ENCODE peak calls at places on chromosomes 5 and 9, in five cellular contexts. B, C, X, Z and G are unnamed samples.

GRCh38 chr5:169668732-169669131 is 31.7 kb downstream of the DOCK2 start:
- DNase-seq in Z (no peak), X (no peak), C (no peak), B (peak; percentile 29), G (no peak)

GRCh38 chr9:73906671-73907070 is 590.5 kb upstream of the RORB start:
- DNase-seq in C (no peak), Z (no peak), B (no peak), X (no peak), G (no peak)

GRCh38 chr9:7907636-7908195 is 108.1 kb upstream of the DMAC1 start:
- DNase-seq in X (no peak), C (no peak), Z (no peak), B (no peak), G (no peak)

GRCh38 chr5:38403407-38403806 is 145.0 kb downstream of the EGFLAM start:
- DNase-seq in X (no peak), B (no peak), C (no peak), Z (no peak), G (no peak)

GRCh38 chr5:78953092-78953800 is 31.9 kb downstream of the ARSB start:
- DNase-seq in C (peak; percentile 34), Z (no peak), B (no peak), X (no peak), G (no peak)

GRCh38 chr9:124392254-124392653 is 23.0 kb downstream of the PSMB7 start:
- DNase-seq in X (no peak), B (no peak), Z (no peak), C (no peak), G (no peak)

GRCh38 chr9:112620998-112621694 is 96.8 kb downstream of the INIP start:
- DNase-seq in Z (no peak), B (no peak), X (peak; percentile 58), C (no peak), G (no peak)

GRCh38 chr5:134127376-134127861 is 12.9 kb downstream of the TCF7 start:
- DNase-seq in Z (no peak), X (no peak), B (no peak), C (no peak), G (peak; percentile 36)

GRCh38 chr5:109877670-109878045 is 187.9 kb downstream of the MAN2A1 start:
- DNase-seq in Z (no peak), X (no peak), B (no peak), C (peak; percentile 58), G (no peak)

GRCh38 chr9:95481000-95481399 is 35.8 kb downstream of the PTCH1 start:
- DNase-seq in X (no peak), C (no peak), Z (no peak), B (no peak), G (no peak)

GRCh38 chr5:142906863-142907671 is 136.9 kb downstream of the ARHGAP26 start:
- DNase-seq in X (no peak), C (peak; percentile 70), Z (no peak), B (no peak), G (no peak)

GRCh38 chr5:154191467-154192261 is 1.1 kb downstream of the GALNT10 start:
- DNase-seq in X (peak; percentile 46), Z (no peak), C (peak; percentile 70), B (no peak), G (peak; percentile 15)

GRCh38 chr9:136621019-136621733 is 41.5 kb upstream of the EGFL7 start:
- DNase-seq in C (no peak), X (no peak), Z (no peak), B (no peak), G (no peak)

GRCh38 chr9:115042781-115043509 is 75.0 kb downstream of the TNC start:
- DNase-seq in C (peak; percentile 52), Z (no peak), X (no peak), B (no peak), G (no peak)

GRCh38 chr9:34592895-34593601 is 3.5 kb upstream of the CNTFR start:
- DNase-seq in X (no peak), B (peak; percentile 74), Z (no peak), C (peak; percentile 35), G (no peak)

GRCh38 chr9:18268381-18268780 is 205.6 kb upstream of the ADAMTSL1 start:
- DNase-seq in X (no peak), C (peak; percentile 74), B (peak; percentile 32), Z (peak; percentile 18), G (no peak)

GRCh38 chr9:120583958-120584369 is 4.0 kb upstream of the CDK5RAP2 start:
- DNase-seq in C (peak; percentile 77), B (peak; percentile 40), Z (peak; percentile 16), X (peak; percentile 94), G (peak; percentile 82)

GRCh38 chr9:134289241-134289875 is 36.9 kb upstream of the RXRA start:
- DNase-seq in C (no peak), X (no peak), B (no peak), Z (no peak), G (no peak)

GRCh38 chr5:10577371-10578291 is 13.8 kb downstream of the ANKRD33B start:
- DNase-seq in X (no peak), B (no peak), C (peak; percentile 65), Z (no peak), G (no peak)

GRCh38 chr5:107812570-107813141 is 141.9 kb upstream of the EFNA5 start:
- DNase-seq in C (peak; percentile 77), X (no peak), Z (no peak), B (no peak), G (no peak)

GRCh38 chr5:35354751-35355150 is 124.5 kb upstream of the PRLR start:
- DNase-seq in X (no peak), Z (no peak), B (no peak), C (peak; percentile 71), G (no peak)

GRCh38 chr9:123925820-123926219 is 4.1 kb downstream of the DENND1A start:
- DNase-seq in B (no peak), Z (no peak), X (no peak), C (peak; percentile 46), G (no peak)

GRCh38 chr5:10445352-10445751 is 3.7 kb downstream of the ROPN1L start:
- DNase-seq in X (no peak), B (no peak), Z (no peak), C (no peak), G (peak; percentile 11)

GRCh38 chr9:27108981-27109541 is at the start of gene TEK:
- DNase-seq in C (peak; percentile 61), Z (no peak), B (peak; percentile 71), X (no peak), G (no peak)

GRCh38 chr5:88656196-88656935 is 226.6 kb downstream of the MEF2C start:
- DNase-seq in B (no peak), C (no peak), X (no peak), Z (no peak), G (no peak)

GRCh38 chr9:121380941-121381340 is 10.9 kb upstream of the STOM start:
- DNase-seq in X (no peak), C (no peak), B (no peak), Z (no peak), G (no peak)

GRCh38 chr9:36597412-36598178 is 24.9 kb downstream of the MELK start:
- DNase-seq in C (peak; percentile 80), X (peak; percentile 71), Z (peak; percentile 32), B (peak; percentile 62), G (peak; percentile 47)

GRCh38 chr9:85640425-85640824 is 101.3 kb downstream of the AGTPBP1 start:
- DNase-seq in X (no peak), Z (no peak), C (no peak), B (no peak), G (no peak)

DNA sequence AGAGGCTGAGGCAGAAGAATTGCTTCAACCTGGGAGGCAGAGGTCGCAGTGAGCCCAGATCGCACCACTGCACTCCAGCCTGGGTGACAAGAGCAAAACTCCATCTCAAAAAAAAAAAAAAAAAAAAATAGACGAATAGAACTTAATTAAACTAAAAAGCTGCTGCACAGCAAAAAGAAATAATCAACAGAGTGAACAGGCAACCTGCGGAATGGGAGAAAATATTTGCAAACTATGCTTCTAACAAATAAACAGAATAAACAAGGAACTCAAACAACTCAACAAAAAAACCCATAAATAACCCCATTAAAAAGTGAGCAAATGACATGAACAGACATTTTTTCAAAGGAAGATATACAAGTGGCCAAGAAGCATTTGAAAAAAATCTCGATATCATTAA is 22.0 kb upstream of the HRH2 start:
- DNase-seq in B (no peak), X (no peak), Z (no peak), C (no peak), G (no peak)
- H3K79me2 ChIP-seq in B (no peaks in the 10 kb centered on the region), X (no peaks in the 10 kb centered on the region), Z (no peaks in the 10 kb centered on the region), C (no peaks in the 10 kb centered on the region), G (no peaks in the 10 kb centered on the region)

DNA sequence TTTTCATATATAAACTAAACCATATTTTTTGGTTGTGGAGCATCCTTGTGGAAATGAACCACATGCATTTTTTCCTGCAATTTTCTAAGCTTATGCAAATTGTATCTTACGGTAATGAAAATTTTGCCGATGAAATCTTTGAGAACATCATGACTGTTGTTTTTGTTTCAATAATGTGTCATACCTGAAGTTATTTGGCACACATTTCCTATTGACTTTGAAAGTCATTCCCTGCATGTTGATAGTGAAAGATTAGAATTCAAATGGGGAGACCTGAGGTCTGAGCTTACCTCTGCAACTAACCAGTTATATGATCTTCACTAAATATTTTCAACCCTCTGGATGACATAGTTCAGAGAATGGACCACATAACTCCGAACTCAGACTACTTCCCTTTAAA is 88.5 kb downstream of the PRR16 start:
- DNase-seq in B (no peak), X (no peak), Z (no peak), C (peak; percentile 28), G (no peak)
- H3K79me2 ChIP-seq in B (no peaks in the 10 kb centered on the region), X (no peaks in the 10 kb centered on the region), Z (no peaks in the 10 kb centered on the region), C (peaks cover 100% of the 10 kb centered on the region), G (no peaks in the 10 kb centered on the region)

GRCh38 chr9:128916745-128917144 is 4.0 kb upstream of the PHYHD1 start:
- DNase-seq in X (no peak), B (no peak), C (no peak), Z (no peak), G (no peak)

GRCh38 chr9:128918921-128919320 is 1.9 kb upstream of the PHYHD1 start:
- DNase-seq in Z (no peak), X (no peak), C (no peak), B (no peak), G (no peak)

GRCh38 chr9:128917151-128917849 is 3.5 kb upstream of the PHYHD1 start:
- DNase-seq in Z (no peak), B (no peak), C (peak; percentile 82), X (no peak), G (no peak)

GRCh38 chr9:128913995-128914772 is 6.6 kb upstream of the PHYHD1 start:
- DNase-seq in X (no peak), Z (no peak), B (no peak), C (no peak), G (no peak)

DNA sequence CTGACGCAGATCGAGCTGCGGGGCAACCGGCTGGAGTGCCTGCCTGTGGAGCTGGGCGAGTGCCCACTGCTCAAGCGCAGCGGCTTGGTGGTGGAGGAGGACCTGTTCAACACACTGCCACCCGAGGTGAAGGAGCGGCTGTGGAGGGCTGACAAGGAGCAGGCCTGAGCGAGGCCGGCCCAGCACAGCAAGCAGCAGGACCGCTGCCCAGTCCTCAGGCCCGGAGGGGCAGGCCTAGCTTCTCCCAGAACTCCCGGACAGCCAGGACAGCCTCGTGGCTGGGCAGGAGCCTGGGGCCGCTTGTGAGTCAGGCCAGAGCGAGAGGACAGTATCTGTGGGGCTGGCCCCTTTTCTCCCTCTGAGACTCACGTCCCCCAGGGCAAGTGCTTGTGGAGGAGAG is 4.6 kb upstream of the PHYHD1 start:
- DNase-seq in X (no peak), C (peak; percentile 74), Z (no peak), B (no peak), G (no peak)
- H3K79me2 ChIP-seq in X (peaks cover 3% of the 10 kb centered on the region), C (peaks cover 51% of the 10 kb centered on the region), Z (peaks cover 13% of the 10 kb centered on the region), B (peaks cover 11% of the 10 kb centered on the region), G (no peaks in the 10 kb centered on the region)

DNA sequence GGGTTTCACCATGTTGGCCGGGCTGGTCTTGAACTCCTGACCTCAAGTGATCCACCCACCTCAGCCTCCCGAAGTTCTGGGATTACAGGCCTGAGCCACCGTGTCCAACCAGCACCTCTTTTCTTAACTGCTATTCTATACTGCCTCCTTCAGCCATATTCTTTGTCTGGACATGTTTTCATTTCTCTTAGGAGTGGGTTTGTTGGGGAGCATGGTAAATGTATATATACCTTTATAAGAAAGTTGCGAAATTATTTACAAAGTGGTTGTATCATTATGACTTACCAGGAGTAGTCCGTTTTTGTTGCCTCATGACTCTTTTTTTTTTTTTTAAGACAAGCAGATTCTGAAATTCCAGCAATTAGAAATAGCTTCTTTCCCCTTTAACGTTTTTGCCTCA is 38.7 kb downstream of the CDC42SE2 start:
- DNase-seq in C (no peak), X (no peak), Z (no peak), B (no peak), G (no peak)
- H3K79me2 ChIP-seq in C (peaks cover 74% of the 10 kb centered on the region), X (peaks cover 91% of the 10 kb centered on the region), Z (peaks cover 78% of the 10 kb centered on the region), B (peaks cover 73% of the 10 kb centered on the region), G (peaks cover 90% of the 10 kb centered on the region)